ENCODE peak calls at places on chromosomes 5 and 9, in five cellular contexts. X is naive thymus-derived CD8-positive, alpha-beta T cell; E is body of pancreas; Y is activated T-helper 1 cell treated with anti-CD3 and anti-CD28 coated beads, Interleukin-2, amount 50 U/mL, for 16 hours; T is NCI-H2081. C is an unnamed sample.

GRCh38 chr5:140734354-140734753 is 34.1 kb downstream of the ZMAT2 start:
- DNase-seq in X (no peak), E (no peak), Y (no peak), T (no peak), C (no peak)

GRCh38 chr5:82259172-82259800 is 18.9 kb downstream of the RPS23 start:
- DNase-seq in X (no peak), E (no peak), Y (no peak), T (no peak), C (no peak)

GRCh38 chr9:109411818-109412352 is 86.2 kb downstream of the PTPN3 start:
- DNase-seq in X (no peak), E (no peak), Y (no peak), T (no peak), C (no peak)

GRCh38 chr5:106094128-106094726 is 1576.5 kb downstream of the EFNA5 start:
- DNase-seq in X (no peak), E (no peak), Y (no peak), T (peak), C (no peak)

GRCh38 chr9:126647585-126648110 is 33.9 kb downstream of the LMX1B start:
- DNase-seq in X (no peak), E (no peak), Y (no peak), T (no peak), C (no peak)

GRCh38 chr9:137044502-137045177 is 1.3 kb downstream of the NPDC1 start:
- DNase-seq in X (no peak), E (peak), Y (no peak), T (peak), C (no peak)

GRCh38 chr5:16345454-16345853 is 120.1 kb downstream of the ZNF622 start:
- DNase-seq in X (no peak), E (peak), Y (no peak), T (peak), C (no peak)

GRCh38 chr9:114371343-114371985 is 16.3 kb downstream of the AKNA start:
- DNase-seq in X (no peak), E (no peak), Y (no peak), T (no peak), C (no peak)

GRCh38 chr9:70120834-70121510 is 77.3 kb downstream of the MAMDC2 start:
- DNase-seq in X (no peak), E (peak), Y (no peak), T (no peak), C (no peak)

GRCh38 chr9:92136184-92136858 is 21.1 kb upstream of the SPTLC1 start:
- DNase-seq in X (no peak), E (no peak), Y (no peak), T (no peak), C (no peak)

GRCh38 chr5:113250341-113250953 is 184.3 kb downstream of the TSSK1B start:
- DNase-seq in X (no peak), E (peak), Y (no peak), T (no peak), C (no peak)

GRCh38 chr5:128259530-128260145 is 176.1 kb downstream of the SLC12A2 start:
- DNase-seq in X (no peak), E (no peak), Y (no peak), T (no peak), C (no peak)

GRCh38 chr5:10264569-10264968 is 14.5 kb downstream of the CCT5 start:
- DNase-seq in X (no peak), E (no peak), Y (no peak), T (no peak), C (no peak)

GRCh38 chr5:135106610-135107009 is 72.6 kb upstream of the PITX1 start:
- DNase-seq in X (no peak), E (no peak), Y (no peak), T (no peak), C (no peak)

GRCh38 chr9:87873607-87874319 is 8.9 kb upstream of the SPATA31E1 start:
- DNase-seq in X (no peak), E (no peak), Y (no peak), T (no peak), C (no peak)

GRCh38 chr9:82466616-82467251 is 478.2 kb downstream of the SPATA31D1 start:
- DNase-seq in X (no peak), E (peak), Y (no peak), T (no peak), C (no peak)

GRCh38 chr5:73973135-73973534 is 347.1 kb downstream of the ARHGEF28 start:
- DNase-seq in X (no peak), E (no peak), Y (no peak), T (no peak), C (no peak)

GRCh38 chr9:106130374-106130773 is 436.0 kb downstream of the TMEM38B start:
- DNase-seq in X (no peak), E (no peak), Y (no peak), T (no peak), C (no peak)

GRCh38 chr9:89000281-89000875 is 9.1 kb downstream of the S1PR3 start:
- DNase-seq in X (no peak), E (peak), Y (no peak), T (no peak), C (no peak)

GRCh38 chr5:65535529-65535987 is 27.4 kb downstream of the CENPK start:
- DNase-seq in X (no peak), E (no peak), Y (no peak), T (no peak), C (no peak)

GRCh38 chr5:124276166-124276565 is 470.3 kb downstream of the ZNF608 start:
- DNase-seq in X (no peak), E (no peak), Y (no peak), T (no peak), C (no peak)

GRCh38 chr5:96336351-96336985 is 96.6 kb downstream of the PCSK1 start:
- DNase-seq in X (peak), E (peak), Y (no peak), T (peak), C (peak)

GRCh38 chr9:37929441-37929895 is 25.5 kb upstream of the SLC25A51 start:
- DNase-seq in X (no peak), E (no peak), Y (no peak), T (no peak), C (no peak)

GRCh38 chr5:32233696-32234447 is 59.8 kb upstream of the GOLPH3 start:
- DNase-seq in X (no peak), E (peak), Y (no peak), T (no peak), C (no peak)

GRCh38 chr9:36170531-36170930 is 1.3 kb downstream of the CCIN start:
- DNase-seq in X (no peak), E (no peak), Y (no peak), T (no peak), C (no peak)

GRCh38 chr5:43063731-43064171 is 23.6 kb upstream of the ANXA2R start:
- DNase-seq in X (no peak), E (no peak), Y (no peak), T (no peak), C (no peak)

GRCh38 chr5:76385540-76385939 is 17.5 kb upstream of the IQGAP2 start:
- DNase-seq in X (no peak), E (peak), Y (no peak), T (no peak), C (no peak)

GRCh38 chr9:1273859-1274258 is 223.7 kb downstream of the DMRT2 start:
- DNase-seq in X (no peak), E (no peak), Y (no peak), T (no peak), C (no peak)

GRCh38 chr9:134364391-134365114 is 38.3 kb downstream of the RXRA start:
- DNase-seq in X (no peak), E (no peak), Y (no peak), T (no peak), C (no peak)

GRCh38 chr5:137466888-137467287 is 32.2 kb downstream of the SPOCK1 start:
- DNase-seq in X (no peak), E (no peak), Y (no peak), T (no peak), C (no peak)

GRCh38 chr9:127777368-127777960 is 1.0 kb downstream of the SH2D3C start:
- DNase-seq in X (no peak), E (no peak), Y (no peak), T (no peak), C (no peak)

GRCh38 chr5:76818844-76819831 is at the start of gene F2RL1:
- DNase-seq in X (peak), E (peak), Y (peak), T (peak), C (peak)

C was measured in effector CD8-positive, alpha-beta T cell.